ENCODE peak calls at places on chromosomes 11 and 22, in five cellular contexts. One of them, this sample, is unnamed.

GRCh38 chr11:46711288-46711687 is 7.7 kb upstream of the F2 start:
- DNase-seq in esophagus squamous epithelium: no peak
- DNase-seq in IMR-90: peak
- DNase-seq in lower leg skin: no peak
- DNase-seq in spleen: no peak
- DNase-seq in this sample: no peak

GRCh38 chr11:76770642-76771445 is 12.3 kb upstream of the TSKU start:
- DNase-seq in esophagus squamous epithelium: no peak
- DNase-seq in IMR-90: peak
- DNase-seq in lower leg skin: peak
- DNase-seq in spleen: peak
- DNase-seq in this sample: no peak

GRCh38 chr11:45560935-45561330 is 104.5 kb downstream of the CHST1 start:
- DNase-seq in esophagus squamous epithelium: no peak
- DNase-seq in IMR-90: no peak
- DNase-seq in lower leg skin: no peak
- DNase-seq in spleen: no peak
- DNase-seq in this sample: no peak

GRCh38 chr11:26333906-26334305 is 2.0 kb downstream of the ANO3 start:
- DNase-seq in esophagus squamous epithelium: no peak
- DNase-seq in IMR-90: no peak
- DNase-seq in lower leg skin: no peak
- DNase-seq in spleen: no peak
- DNase-seq in this sample: no peak

GRCh38 chr22:45478108-45478771 is 24.4 kb upstream of the FBLN1 start:
- DNase-seq in esophagus squamous epithelium: no peak
- DNase-seq in IMR-90: peak
- DNase-seq in lower leg skin: no peak
- DNase-seq in spleen: peak
- DNase-seq in this sample: no peak

GRCh38 chr11:108432783-108433182 is 34.5 kb downstream of the C11orf65 start:
- DNase-seq in esophagus squamous epithelium: no peak
- DNase-seq in IMR-90: peak
- DNase-seq in lower leg skin: no peak
- DNase-seq in spleen: no peak
- DNase-seq in this sample: no peak

GRCh38 chr11:92204731-92205130 is 19.9 kb upstream of the FAT3 start:
- DNase-seq in esophagus squamous epithelium: no peak
- DNase-seq in IMR-90: no peak
- DNase-seq in lower leg skin: no peak
- DNase-seq in spleen: no peak
- DNase-seq in this sample: no peak

GRCh38 chr11:97856666-97857065 is 1164.1 kb upstream of the CNTN5 start:
- DNase-seq in esophagus squamous epithelium: no peak
- DNase-seq in IMR-90: no peak
- DNase-seq in lower leg skin: no peak
- DNase-seq in spleen: no peak
- DNase-seq in this sample: no peak

GRCh38 chr11:19730373-19730772 is 17.7 kb downstream of the NAV2 start:
- DNase-seq in esophagus squamous epithelium: no peak
- DNase-seq in IMR-90: no peak
- DNase-seq in lower leg skin: no peak
- DNase-seq in spleen: no peak
- DNase-seq in this sample: no peak

GRCh38 chr11:11618973-11619435 is 2.8 kb downstream of the GALNT18 start:
- DNase-seq in esophagus squamous epithelium: no peak
- DNase-seq in IMR-90: no peak
- DNase-seq in lower leg skin: no peak
- DNase-seq in spleen: no peak
- DNase-seq in this sample: no peak

GRCh38 chr11:115590254-115590653 is 86.0 kb upstream of the CADM1 start:
- DNase-seq in esophagus squamous epithelium: no peak
- DNase-seq in IMR-90: no peak
- DNase-seq in lower leg skin: no peak
- DNase-seq in spleen: no peak
- DNase-seq in this sample: no peak

GRCh38 chr11:115759622-115760527 is 255.7 kb upstream of the CADM1 start:
- DNase-seq in esophagus squamous epithelium: no peak
- DNase-seq in IMR-90: no peak
- DNase-seq in lower leg skin: no peak
- DNase-seq in spleen: no peak
- DNase-seq in this sample: no peak

GRCh38 chr11:121318848-121319834 is 26.6 kb downstream of the SC5D start:
- DNase-seq in esophagus squamous epithelium: no peak
- DNase-seq in IMR-90: peak
- DNase-seq in lower leg skin: no peak
- DNase-seq in spleen: no peak
- DNase-seq in this sample: peak

GRCh38 chr22:43230571-43230970 is 43.6 kb upstream of the TTLL12 start:
- DNase-seq in esophagus squamous epithelium: no peak
- DNase-seq in IMR-90: no peak
- DNase-seq in lower leg skin: no peak
- DNase-seq in spleen: no peak
- DNase-seq in this sample: no peak

GRCh38 chr11:21988477-21988876 is 204.4 kb upstream of the ANO5 start:
- DNase-seq in esophagus squamous epithelium: no peak
- DNase-seq in IMR-90: no peak
- DNase-seq in lower leg skin: no peak
- DNase-seq in spleen: no peak
- DNase-seq in this sample: no peak

GRCh38 chr11:123677510-123677909 is 23.1 kb upstream of the SCN3B start:
- DNase-seq in esophagus squamous epithelium: no peak
- DNase-seq in IMR-90: no peak
- DNase-seq in lower leg skin: no peak
- DNase-seq in spleen: no peak
- DNase-seq in this sample: no peak
- TF ChIP-seq POLR2A in esophagus squamous epithelium: no peak
- TF ChIP-seq POLR2A in IMR-90: no peak
- TF ChIP-seq POLR2A in lower leg skin: no peak
- TF ChIP-seq POLR2A in spleen: no peak
- TF ChIP-seq POLR2A in this sample: no peak

GRCh38 chr22:49937758-49938564 is 19.5 kb downstream of the CRELD2 start:
- DNase-seq in esophagus squamous epithelium: no peak
- DNase-seq in IMR-90: no peak
- DNase-seq in lower leg skin: no peak
- DNase-seq in spleen: peak
- DNase-seq in this sample: no peak
- TF ChIP-seq POLR2A in esophagus squamous epithelium: no peak
- TF ChIP-seq POLR2A in IMR-90: no peak
- TF ChIP-seq POLR2A in lower leg skin: no peak
- TF ChIP-seq POLR2A in spleen: no peak
- TF ChIP-seq POLR2A in this sample: no peak

GRCh38 chr11:68121067-68121899 is at the start of gene CHKA:
- DNase-seq in esophagus squamous epithelium: peak
- DNase-seq in IMR-90: peak
- DNase-seq in lower leg skin: peak
- DNase-seq in spleen: peak
- DNase-seq in this sample: peak
- TF ChIP-seq POLR2A in esophagus squamous epithelium: no peak
- TF ChIP-seq POLR2A in IMR-90: peak
- TF ChIP-seq POLR2A in lower leg skin: peak
- TF ChIP-seq POLR2A in spleen: peak
- TF ChIP-seq POLR2A in this sample: peak

GRCh38 chr11:110711776-110712642 is at the start of gene ARHGAP20:
- DNase-seq in esophagus squamous epithelium: no peak
- DNase-seq in IMR-90: peak
- DNase-seq in lower leg skin: peak
- DNase-seq in spleen: peak
- DNase-seq in this sample: peak
- TF ChIP-seq POLR2A in esophagus squamous epithelium: no peak
- TF ChIP-seq POLR2A in IMR-90: no peak
- TF ChIP-seq POLR2A in lower leg skin: no peak
- TF ChIP-seq POLR2A in spleen: no peak
- TF ChIP-seq POLR2A in this sample: no peak

GRCh38 chr11:33160587-33160986 is 693 bp downstream of the CSTF3 start:
- DNase-seq in esophagus squamous epithelium: no peak
- DNase-seq in IMR-90: no peak
- DNase-seq in lower leg skin: no peak
- DNase-seq in spleen: no peak
- DNase-seq in this sample: no peak

GRCh38 chr11:33157103-33158027 is 3.9 kb downstream of the CSTF3 start:
- DNase-seq in esophagus squamous epithelium: no peak
- DNase-seq in IMR-90: no peak
- DNase-seq in lower leg skin: no peak
- DNase-seq in spleen: no peak
- DNase-seq in this sample: no peak

GRCh38 chr11:33160147-33160546 is 1.1 kb downstream of the CSTF3 start:
- DNase-seq in esophagus squamous epithelium: no peak
- DNase-seq in IMR-90: peak
- DNase-seq in lower leg skin: no peak
- DNase-seq in spleen: no peak
- DNase-seq in this sample: peak

GRCh38 chr11:33158596-33158995 is 2.7 kb downstream of the CSTF3 start:
- DNase-seq in esophagus squamous epithelium: no peak
- DNase-seq in IMR-90: no peak
- DNase-seq in lower leg skin: no peak
- DNase-seq in spleen: no peak
- DNase-seq in this sample: no peak

GRCh38 chr11:33161120-33162005 is at the start of gene CSTF3:
- DNase-seq in esophagus squamous epithelium: peak
- DNase-seq in IMR-90: peak
- DNase-seq in lower leg skin: peak
- DNase-seq in spleen: peak
- DNase-seq in this sample: peak
- TF ChIP-seq POLR2A in esophagus squamous epithelium: peak
- TF ChIP-seq POLR2A in IMR-90: peak
- TF ChIP-seq POLR2A in lower leg skin: no peak
- TF ChIP-seq POLR2A in spleen: no peak
- TF ChIP-seq POLR2A in this sample: peak

GRCh38 chr11:68048681-68049508 is 10.1 kb downstream of the TCIRG1 start:
- DNase-seq in esophagus squamous epithelium: no peak
- DNase-seq in IMR-90: no peak
- DNase-seq in lower leg skin: no peak
- DNase-seq in spleen: peak
- DNase-seq in this sample: no peak

GRCh38 chr11:68047437-68048290 is 8.8 kb downstream of the TCIRG1 start:
- DNase-seq in esophagus squamous epithelium: no peak
- DNase-seq in IMR-90: no peak
- DNase-seq in lower leg skin: no peak
- DNase-seq in spleen: peak
- DNase-seq in this sample: no peak

GRCh38 chr11:68050371-68050841 is 11.6 kb downstream of the TCIRG1 start:
- DNase-seq in esophagus squamous epithelium: no peak
- DNase-seq in IMR-90: no peak
- DNase-seq in lower leg skin: no peak
- DNase-seq in spleen: no peak
- DNase-seq in this sample: no peak

GRCh38 chr11:68051191-68052136 is 12.6 kb downstream of the TCIRG1 start:
- DNase-seq in esophagus squamous epithelium: no peak
- DNase-seq in IMR-90: no peak
- DNase-seq in lower leg skin: no peak
- DNase-seq in spleen: no peak
- DNase-seq in this sample: no peak

DNA sequence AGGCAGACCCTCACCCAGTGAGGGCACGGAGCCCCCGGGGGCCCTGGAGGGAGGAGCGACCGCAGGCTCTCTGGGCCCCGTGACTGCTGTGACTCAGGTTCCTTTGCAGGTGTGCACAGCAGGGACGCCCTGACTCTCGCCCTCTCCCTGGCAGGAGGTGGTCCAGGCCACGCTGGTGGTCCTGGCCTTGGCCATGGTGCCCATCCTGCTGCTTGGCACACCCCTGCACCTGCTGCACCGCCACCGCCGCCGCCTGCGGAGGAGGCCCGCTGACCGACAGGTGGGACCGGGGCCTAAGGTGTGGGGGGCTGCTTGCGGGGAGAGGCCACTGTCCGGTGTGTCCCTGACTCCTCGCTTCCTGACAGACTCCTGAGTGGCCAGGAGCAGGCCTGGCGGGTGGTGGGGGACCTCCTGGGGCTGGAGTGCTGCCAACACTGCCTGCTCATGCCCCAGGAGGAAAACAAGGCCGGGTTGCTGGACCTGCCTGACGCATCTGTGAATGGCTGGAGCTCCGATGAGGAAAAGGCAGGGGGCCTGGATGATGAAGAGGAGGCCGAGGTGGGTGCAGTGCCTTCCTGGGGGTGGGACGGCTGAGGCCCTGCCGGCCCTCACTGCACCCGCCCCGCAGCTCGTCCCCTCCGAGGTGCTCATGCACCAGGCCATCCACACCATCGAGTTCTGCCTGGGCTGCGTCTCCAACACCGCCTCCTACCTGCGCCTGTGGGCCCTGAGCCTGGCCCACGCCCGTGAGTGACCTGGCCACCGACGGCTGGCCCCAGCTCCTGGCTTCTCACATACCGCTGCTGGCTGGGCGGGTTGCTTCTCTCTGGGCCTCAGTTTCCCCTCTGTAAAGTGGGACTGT is 10.9 kb downstream of the TCIRG1 start:
- DNase-seq in esophagus squamous epithelium: no peak
- DNase-seq in IMR-90: no peak
- DNase-seq in lower leg skin: no peak
- DNase-seq in spleen: peak
- DNase-seq in this sample: no peak
- TF ChIP-seq POLR2A in esophagus squamous epithelium: no peak
- TF ChIP-seq POLR2A in IMR-90: no peak
- TF ChIP-seq POLR2A in lower leg skin: no peak
- TF ChIP-seq POLR2A in spleen: no peak
- TF ChIP-seq POLR2A in this sample: no peak

GRCh38 chr11:120217526-120217925 is 6.7 kb downstream of the OAF start:
- DNase-seq in esophagus squamous epithelium: no peak
- DNase-seq in IMR-90: no peak
- DNase-seq in lower leg skin: no peak
- DNase-seq in spleen: no peak
- DNase-seq in this sample: no peak
- TF ChIP-seq POLR2A in esophagus squamous epithelium: no peak
- TF ChIP-seq POLR2A in IMR-90: no peak
- TF ChIP-seq POLR2A in lower leg skin: no peak
- TF ChIP-seq POLR2A in spleen: no peak
- TF ChIP-seq POLR2A in this sample: no peak

GRCh38 chr11:68963779-68964178 is 17.0 kb downstream of the MRGPRD start:
- DNase-seq in esophagus squamous epithelium: no peak
- DNase-seq in IMR-90: peak
- DNase-seq in lower leg skin: no peak
- DNase-seq in spleen: no peak
- DNase-seq in this sample: peak
- TF ChIP-seq POLR2A in esophagus squamous epithelium: no peak
- TF ChIP-seq POLR2A in IMR-90: no peak
- TF ChIP-seq POLR2A in lower leg skin: no peak
- TF ChIP-seq POLR2A in spleen: no peak
- TF ChIP-seq POLR2A in this sample: no peak

DNA sequence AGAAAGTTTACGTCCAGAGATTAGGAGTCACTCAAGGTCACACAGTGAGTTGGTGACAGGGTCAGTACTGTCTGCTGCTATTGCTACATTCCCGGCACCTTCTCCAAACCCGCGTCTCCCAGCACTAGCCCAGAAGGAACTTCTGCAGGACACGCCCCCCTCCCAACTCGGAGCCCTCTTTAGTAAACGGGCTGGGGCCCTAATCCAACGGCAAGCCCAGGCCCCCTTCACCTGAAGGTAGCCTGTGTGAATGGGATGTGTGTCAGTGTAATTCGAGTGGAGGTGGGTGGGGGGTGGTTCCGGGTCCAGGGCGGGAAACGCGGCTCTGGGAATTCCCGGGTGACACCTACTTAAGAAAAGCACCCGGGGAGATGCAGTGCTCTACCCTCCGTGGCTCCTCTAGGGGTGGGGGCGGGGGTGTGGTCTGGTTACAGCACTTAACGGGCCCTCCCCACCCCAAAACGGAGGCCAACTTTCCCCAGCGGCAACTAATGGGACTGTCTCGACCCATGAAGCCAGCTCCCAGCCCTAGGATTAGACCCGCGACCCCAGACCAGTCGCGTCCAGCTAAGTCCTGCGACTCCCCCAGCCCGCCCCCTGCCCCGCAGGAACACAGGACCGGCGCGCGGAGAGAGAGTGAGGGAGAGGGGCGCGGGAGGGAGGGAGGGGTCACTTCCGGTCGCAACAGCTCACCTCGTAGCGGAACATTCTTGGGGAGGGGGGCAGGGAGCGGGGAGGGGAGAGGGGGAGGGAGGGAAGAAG is 468 bp downstream of the PATL1 start:
- DNase-seq in esophagus squamous epithelium: peak
- DNase-seq in IMR-90: peak
- DNase-seq in lower leg skin: peak
- DNase-seq in spleen: peak
- DNase-seq in this sample: peak
- TF ChIP-seq POLR2A in esophagus squamous epithelium: no peak
- TF ChIP-seq POLR2A in IMR-90: no peak
- TF ChIP-seq POLR2A in lower leg skin: no peak
- TF ChIP-seq POLR2A in spleen: no peak
- TF ChIP-seq POLR2A in this sample: no peak

This sample was measured in erythroblast.